ENCODE peak calls at places on chromosome 9, in six cellular contexts. J is cardiac fibroblast, T is WTC11, E is GM20000, S is lower lobe of right lung, B is fibroblast of the aortic adventitia. R is an unnamed sample.

GRCh38 chr9:69542048-69542447 is 130.1 kb downstream of the APBA1 start:
- DNase-seq in J (no peak), T (no peak), E (no peak), S (no peak), B (no peak), R (no peak)

GRCh38 chr9:5621327-5621726 is 7.6 kb upstream of the RIC1 start:
- DNase-seq in J (peak), T (no peak), E (no peak), S (no peak), B (peak), R (peak)

GRCh38 chr9:38171538-38171884 is 102.5 kb upstream of the SHB start:
- DNase-seq in J (no peak), T (no peak), E (no peak), S (no peak), B (no peak), R (no peak)

GRCh38 chr9:118578467-118578866 is 790.8 kb downstream of the BRINP1 start:
- DNase-seq in J (peak), T (no peak), E (no peak), S (no peak), B (peak), R (peak)

GRCh38 chr9:86349271-86349670 is 4.9 kb downstream of the TUT7 start:
- DNase-seq in J (peak), T (no peak), E (no peak), S (no peak), B (peak), R (no peak)

GRCh38 chr9:121765021-121765950 is 113.9 kb downstream of the DAB2IP start:
- DNase-seq in J (peak), T (no peak), E (no peak), S (no peak), B (peak), R (peak)

GRCh38 chr9:125075997-125076396 is 67.3 kb downstream of the SCAI start:
- DNase-seq in J (no peak), T (no peak), E (no peak), S (no peak), B (no peak), R (no peak)

GRCh38 chr9:117034862-117035261 is 347.8 kb downstream of the TRIM32 start:
- DNase-seq in J (peak), T (peak), E (no peak), S (no peak), B (no peak), R (peak)

GRCh38 chr9:95477441-95477840 is 39.3 kb downstream of the PTCH1 start:
- DNase-seq in J (no peak), T (no peak), E (no peak), S (no peak), B (no peak), R (no peak)

GRCh38 chr9:104879555-104880318 is 48.2 kb downstream of the ABCA1 start:
- DNase-seq in J (peak), T (no peak), E (no peak), S (no peak), B (peak), R (peak)

GRCh38 chr9:37167456-37167855 is 47.1 kb downstream of the ZCCHC7 start:
- DNase-seq in J (no peak), T (no peak), E (no peak), S (no peak), B (peak), R (no peak)

GRCh38 chr9:71681708-71682268 is 86.5 kb downstream of the CEMIP2 start:
- DNase-seq in J (peak), T (no peak), E (no peak), S (no peak), B (peak), R (no peak)

GRCh38 chr9:89993678-89994630 is 389.1 kb downstream of the GADD45G start:
- DNase-seq in J (no peak), T (no peak), E (no peak), S (peak), B (no peak), R (peak)

GRCh38 chr9:127960410-127961165 is 20.2 kb downstream of the EEIG1 start:
- DNase-seq in J (no peak), T (no peak), E (no peak), S (no peak), B (no peak), R (no peak)

GRCh38 chr9:38681747-38682227 is 38.1 kb downstream of the FAM240B start:
- DNase-seq in J (peak), T (no peak), E (no peak), S (no peak), B (peak), R (peak)

GRCh38 chr9:92663951-92664350 is 6.0 kb downstream of the IPPK start:
- DNase-seq in J (no peak), T (no peak), E (no peak), S (no peak), B (no peak), R (no peak)

GRCh38 chr9:78144663-78145377 is 91.1 kb upstream of the CEP78 start:
- DNase-seq in J (no peak), T (no peak), E (no peak), S (no peak), B (peak), R (no peak)

GRCh38 chr9:101232405-101232977 is 152.3 kb downstream of the BAAT start:
- DNase-seq in J (no peak), T (no peak), E (no peak), S (no peak), B (no peak), R (no peak)

GRCh38 chr9:101229606-101230005 is 155.2 kb downstream of the BAAT start:
- DNase-seq in J (no peak), T (no peak), E (no peak), S (no peak), B (no peak), R (no peak)

GRCh38 chr9:101235105-101235866 is 149.5 kb downstream of the BAAT start:
- DNase-seq in J (peak), T (no peak), E (peak), S (no peak), B (peak), R (peak)
- TF ChIP-seq CTCF in J (no peak), T (peak), E (peak), S (peak), B (peak), R (peak)

GRCh38 chr9:75061169-75061568 is 26.8 kb downstream of the NMRK1 start:
- DNase-seq in J (no peak), T (no peak), E (no peak), S (no peak), B (no peak), R (no peak)
- TF ChIP-seq CTCF in J (no peak), T (no peak), E (no peak), S (no peak), B (no peak), R (no peak)

DNA sequence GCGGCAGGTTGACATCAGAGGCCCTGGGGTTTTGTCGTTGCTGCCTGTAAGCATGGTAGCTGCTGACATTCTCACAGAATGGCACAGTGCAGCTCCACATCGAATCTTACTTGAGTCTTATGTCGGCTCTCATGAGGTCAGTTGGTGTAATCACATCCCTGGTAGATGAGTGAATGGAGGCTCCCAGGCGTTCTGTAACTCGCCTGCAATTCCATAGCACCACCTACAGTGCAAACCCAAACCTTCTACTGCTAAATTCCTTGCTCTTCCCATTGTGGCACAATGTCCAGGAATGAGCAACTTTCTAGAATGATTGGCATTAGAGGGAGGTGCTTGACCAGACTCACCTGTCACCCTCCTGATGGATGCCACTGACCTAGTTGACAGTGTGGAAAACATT is 578.4 kb downstream of the CCDC171 start:
- DNase-seq in J (peak), T (no peak), E (no peak), S (no peak), B (peak), R (peak)
- TF ChIP-seq CTCF in J (peak), T (no peak), E (no peak), S (no peak), B (peak), R (no peak)

GRCh38 chr9:131419716-131420115 is 25.8 kb downstream of the PRRC2B start:
- DNase-seq in J (no peak), T (no peak), E (no peak), S (no peak), B (no peak), R (no peak)

GRCh38 chr9:131420913-131421312 is 27.0 kb downstream of the PRRC2B start:
- DNase-seq in J (peak), T (no peak), E (no peak), S (no peak), B (peak), R (peak)

GRCh38 chr9:131423171-131423581 is 29.3 kb downstream of the PRRC2B start:
- DNase-seq in J (peak), T (peak), E (peak), S (peak), B (peak), R (peak)

GRCh38 chr9:131421691-131422090 is 27.8 kb downstream of the PRRC2B start:
- DNase-seq in J (no peak), T (no peak), E (no peak), S (no peak), B (no peak), R (no peak)

DNA sequence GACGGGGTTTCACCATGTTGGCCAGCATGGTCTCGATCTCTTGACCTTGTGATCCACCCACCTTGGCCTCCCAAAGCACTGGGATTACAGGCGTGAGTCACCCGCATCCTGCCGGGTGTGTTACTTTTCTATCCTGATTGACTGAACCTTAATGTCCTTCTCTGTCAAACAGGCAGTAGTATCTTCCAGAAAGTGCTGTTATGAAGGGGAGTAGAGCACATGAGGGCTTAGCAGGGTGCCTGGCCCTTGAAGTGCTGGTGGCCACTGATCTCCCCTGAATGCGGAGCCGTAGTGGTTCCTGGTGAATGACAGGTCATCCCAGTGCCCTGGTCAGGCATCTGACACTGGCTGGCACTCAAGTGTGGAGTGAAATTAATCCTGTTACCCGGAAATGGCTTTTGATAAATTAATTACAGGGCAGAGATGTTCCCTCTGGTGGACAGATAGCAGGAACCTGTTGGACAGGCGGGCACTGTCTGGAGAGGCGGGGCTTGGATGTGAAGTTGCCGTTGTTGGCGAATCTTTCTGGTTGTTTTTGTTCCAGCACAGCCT is 28.4 kb downstream of the PRRC2B start:
- DNase-seq in J (peak), T (no peak), E (no peak), S (no peak), B (no peak), R (peak)
- TF ChIP-seq CTCF in J (peak), T (no peak), E (no peak), S (no peak), B (no peak), R (peak)

R was measured in MCF 10A.